ENCODE peak calls at places on chromosome 20, in four cellular contexts. T is NCI-H1092 treated with DMSO at 0.1 percent for 48 hours; K is activated CD4-positive, alpha-beta T cell treated with anti-CD3 and anti-CD28 coated beads, Interleukin-2, amount 10 ng/mL, durations not matched to agents 7 days and 5 days; P is NT2/D1. I is an unnamed sample.

GRCh38 chr20:13356591-13356990 is 135.5 kb downstream of the ISM1 start:
- DNase-seq in K (no peak), P (no peak), T (no peak), I (no peak)

GRCh38 chr20:44843863-44844262 is 33.5 kb upstream of the RIMS4 start:
- DNase-seq in K (no peak), T (no peak), P (no peak), I (no peak)

GRCh38 chr20:6959900-6960312 is 192.4 kb downstream of the BMP2 start:
- DNase-seq in T (no peak), K (no peak), P (no peak), I (no peak)

GRCh38 chr20:20824924-20825584 is 112.6 kb upstream of the RALGAPA2 start:
- DNase-seq in P (peak; percentile 42), T (peak; percentile 64), K (peak; percentile 73), I (peak; percentile 30)

GRCh38 chr20:47235853-47236638 is 120.5 kb downstream of the ZMYND8 start:
- DNase-seq in P (no peak), K (no peak), T (no peak), I (no peak)

GRCh38 chr20:63942250-63943006 is 13.8 kb downstream of the UCKL1 start:
- DNase-seq in P (peak; percentile 62), T (no peak), K (peak; percentile 67), I (peak; percentile 40)

GRCh38 chr20:53889411-53890148 is 180.8 kb downstream of the BCAS1 start:
- DNase-seq in K (no peak), P (no peak), T (no peak), I (no peak)

GRCh38 chr20:8067082-8067481 is 47.5 kb upstream of the TMX4 start:
- DNase-seq in T (no peak), K (no peak), P (no peak), I (no peak)

GRCh38 chr20:51394706-51395105 is 147.8 kb downstream of the NFATC2 start:
- DNase-seq in K (no peak), P (no peak), T (no peak), I (no peak)

GRCh38 chr20:51752343-51752951 is 15.7 kb downstream of the ATP9A start:
- DNase-seq in K (no peak), T (no peak), P (no peak), I (no peak)

GRCh38 chr20:40449974-40450616 is 238.9 kb downstream of the MAFB start:
- DNase-seq in P (no peak), K (no peak), T (no peak), I (no peak)

GRCh38 chr20:48999890-49000870 is 45.9 kb upstream of the CSE1L start:
- DNase-seq in K (no peak), P (no peak), T (no peak), I (no peak)

GRCh38 chr20:59318201-59318790 is 17.9 kb downstream of the EDN3 start:
- DNase-seq in T (no peak), P (no peak), K (no peak), I (no peak)

GRCh38 chr20:17615645-17616479 is 46.0 kb downstream of the DSTN start:
- DNase-seq in P (no peak), T (peak; percentile 28), K (no peak), I (no peak)

GRCh38 chr20:24779166-24779565 is 169.9 kb upstream of the CST7 start:
- DNase-seq in T (no peak), P (no peak), K (no peak), I (no peak)

GRCh38 chr20:25090492-25091429 is 8.8 kb upstream of the VSX1 start:
- DNase-seq in P (no peak), T (peak; percentile 83), K (peak; percentile 76), I (no peak)

I was measured in uterus.